ENCODE peak calls at places on chromosome 5, in five cellular contexts. One of them, this sample, is unnamed.

GRCh38 chr5:107470007-107470582 is 200.6 kb downstream of the EFNA5 start:
- DNase-seq in T-helper 2 cell: no peak
- DNase-seq in GM23248: no peak
- DNase-seq in DMS153: no peak
- DNase-seq in activated naive CD4-positive, alpha-beta T cell: no peak
- DNase-seq in this sample: no peak

GRCh38 chr5:112379541-112380325 is 39.3 kb downstream of the EPB41L4A start:
- DNase-seq in T-helper 2 cell: no peak
- DNase-seq in activated naive CD4-positive, alpha-beta T cell: no peak
- DNase-seq in GM23248: no peak
- DNase-seq in DMS153: no peak
- DNase-seq in this sample: no peak

GRCh38 chr5:150497274-150497988 is 10.5 kb upstream of the NDST1 start:
- DNase-seq in GM23248: peak
- DNase-seq in DMS153: peak
- DNase-seq in T-helper 2 cell: no peak
- DNase-seq in activated naive CD4-positive, alpha-beta T cell: no peak
- DNase-seq in this sample: no peak

GRCh38 chr5:147485046-147485445 is 24.8 kb downstream of the DPYSL3 start:
- DNase-seq in activated naive CD4-positive, alpha-beta T cell: no peak
- DNase-seq in DMS153: no peak
- DNase-seq in T-helper 2 cell: no peak
- DNase-seq in GM23248: peak
- DNase-seq in this sample: no peak

GRCh38 chr5:93517828-93518227 is 63.2 kb downstream of the NR2F1-AS1 start:
- DNase-seq in DMS153: no peak
- DNase-seq in activated naive CD4-positive, alpha-beta T cell: no peak
- DNase-seq in GM23248: no peak
- DNase-seq in T-helper 2 cell: no peak
- DNase-seq in this sample: no peak

GRCh38 chr5:96354237-96354636 is 78.8 kb downstream of the PCSK1 start:
- DNase-seq in activated naive CD4-positive, alpha-beta T cell: no peak
- DNase-seq in DMS153: no peak
- DNase-seq in GM23248: no peak
- DNase-seq in T-helper 2 cell: no peak
- DNase-seq in this sample: no peak

GRCh38 chr5:55502759-55503158 is 32.0 kb downstream of the PLPP1 start:
- DNase-seq in T-helper 2 cell: no peak
- DNase-seq in DMS153: peak
- DNase-seq in GM23248: no peak
- DNase-seq in activated naive CD4-positive, alpha-beta T cell: no peak
- DNase-seq in this sample: no peak

GRCh38 chr5:127299678-127300077 is 9.1 kb downstream of the MEGF10 start:
- DNase-seq in GM23248: peak
- DNase-seq in DMS153: no peak
- DNase-seq in T-helper 2 cell: no peak
- DNase-seq in activated naive CD4-positive, alpha-beta T cell: no peak
- DNase-seq in this sample: no peak

GRCh38 chr5:14726066-14726838 is 61.7 kb downstream of the OTULIN start:
- DNase-seq in DMS153: no peak
- DNase-seq in T-helper 2 cell: no peak
- DNase-seq in GM23248: peak
- DNase-seq in activated naive CD4-positive, alpha-beta T cell: no peak
- DNase-seq in this sample: no peak

GRCh38 chr5:115389074-115389798 is 92.8 kb upstream of the CCDC112 start:
- DNase-seq in DMS153: no peak
- DNase-seq in GM23248: peak
- DNase-seq in activated naive CD4-positive, alpha-beta T cell: no peak
- DNase-seq in T-helper 2 cell: no peak
- DNase-seq in this sample: no peak

GRCh38 chr5:164214698-164215097 is 709.3 kb downstream of the MAT2B start:
- DNase-seq in DMS153: no peak
- DNase-seq in GM23248: no peak
- DNase-seq in T-helper 2 cell: no peak
- DNase-seq in activated naive CD4-positive, alpha-beta T cell: no peak
- DNase-seq in this sample: no peak

GRCh38 chr5:151020304-151021031 is at the start of gene GPX3:
- DNase-seq in activated naive CD4-positive, alpha-beta T cell: no peak
- DNase-seq in T-helper 2 cell: peak
- DNase-seq in GM23248: peak
- DNase-seq in DMS153: peak
- DNase-seq in this sample: no peak

GRCh38 chr5:154829589-154830218 is 20.7 kb downstream of the FAXDC2 start:
- DNase-seq in T-helper 2 cell: peak
- DNase-seq in DMS153: peak
- DNase-seq in GM23248: peak
- DNase-seq in activated naive CD4-positive, alpha-beta T cell: no peak
- DNase-seq in this sample: no peak

GRCh38 chr5:170641589-170642031 is 137.8 kb downstream of the KCNIP1 start:
- DNase-seq in T-helper 2 cell: no peak
- DNase-seq in activated naive CD4-positive, alpha-beta T cell: no peak
- DNase-seq in GM23248: no peak
- DNase-seq in DMS153: no peak
- DNase-seq in this sample: no peak

GRCh38 chr5:123937230-123937629 is 425.3 kb downstream of the CSNK1G3 start:
- DNase-seq in GM23248: peak
- DNase-seq in activated naive CD4-positive, alpha-beta T cell: no peak
- DNase-seq in DMS153: peak
- DNase-seq in T-helper 2 cell: peak
- DNase-seq in this sample: no peak

GRCh38 chr5:169121631-169122420 is 179.1 kb downstream of the SLIT3 start:
- DNase-seq in T-helper 2 cell: no peak
- DNase-seq in DMS153: no peak
- DNase-seq in GM23248: peak
- DNase-seq in activated naive CD4-positive, alpha-beta T cell: no peak
- DNase-seq in this sample: no peak

GRCh38 chr5:101390317-101390908 is 487.3 kb upstream of the ST8SIA4 start:
- DNase-seq in activated naive CD4-positive, alpha-beta T cell: no peak
- DNase-seq in DMS153: peak
- DNase-seq in T-helper 2 cell: peak
- DNase-seq in GM23248: peak
- DNase-seq in this sample: no peak

GRCh38 chr5:38816083-38817030 is 29.5 kb upstream of the OSMR start:
- DNase-seq in activated naive CD4-positive, alpha-beta T cell: no peak
- DNase-seq in T-helper 2 cell: no peak
- DNase-seq in GM23248: no peak
- DNase-seq in DMS153: no peak
- DNase-seq in this sample: no peak

GRCh38 chr5:160209917-160210316 is 19.4 kb upstream of the FABP6 start:
- DNase-seq in GM23248: no peak
- DNase-seq in activated naive CD4-positive, alpha-beta T cell: no peak
- DNase-seq in DMS153: no peak
- DNase-seq in T-helper 2 cell: no peak
- DNase-seq in this sample: no peak

GRCh38 chr5:152221721-152222629 is 183.1 kb downstream of the NMUR2 start:
- DNase-seq in DMS153: no peak
- DNase-seq in T-helper 2 cell: no peak
- DNase-seq in GM23248: no peak
- DNase-seq in activated naive CD4-positive, alpha-beta T cell: no peak
- DNase-seq in this sample: no peak

GRCh38 chr5:126446498-126447224 is 23.5 kb downstream of the GRAMD2B start:
- DNase-seq in GM23248: peak
- DNase-seq in T-helper 2 cell: peak
- DNase-seq in activated naive CD4-positive, alpha-beta T cell: no peak
- DNase-seq in DMS153: no peak
- DNase-seq in this sample: no peak

GRCh38 chr5:127038550-127038949 is 8.2 kb upstream of the MARCHF3 start:
- DNase-seq in DMS153: no peak
- DNase-seq in activated naive CD4-positive, alpha-beta T cell: no peak
- DNase-seq in GM23248: no peak
- DNase-seq in T-helper 2 cell: no peak
- DNase-seq in this sample: no peak

GRCh38 chr5:158513490-158514301 is 586.0 kb downstream of the EBF1 start:
- DNase-seq in T-helper 2 cell: peak
- DNase-seq in GM23248: peak
- DNase-seq in activated naive CD4-positive, alpha-beta T cell: no peak
- DNase-seq in DMS153: no peak
- DNase-seq in this sample: no peak

GRCh38 chr5:38342261-38342660 is 83.9 kb downstream of the EGFLAM start:
- DNase-seq in activated naive CD4-positive, alpha-beta T cell: no peak
- DNase-seq in DMS153: no peak
- DNase-seq in GM23248: no peak
- DNase-seq in T-helper 2 cell: no peak
- DNase-seq in this sample: no peak

GRCh38 chr5:157745041-157745456 is 1.5 kb downstream of the LSM11 start:
- DNase-seq in activated naive CD4-positive, alpha-beta T cell: no peak
- DNase-seq in GM23248: no peak
- DNase-seq in DMS153: no peak
- DNase-seq in T-helper 2 cell: no peak
- DNase-seq in this sample: no peak

GRCh38 chr5:27810458-27810857 is 772.1 kb upstream of the CDH9 start:
- DNase-seq in T-helper 2 cell: no peak
- DNase-seq in GM23248: no peak
- DNase-seq in DMS153: no peak
- DNase-seq in activated naive CD4-positive, alpha-beta T cell: no peak
- DNase-seq in this sample: no peak

GRCh38 chr5:204462-204861 is 13.2 kb downstream of the LRRC14B start:
- DNase-seq in GM23248: no peak
- DNase-seq in activated naive CD4-positive, alpha-beta T cell: no peak
- DNase-seq in T-helper 2 cell: no peak
- DNase-seq in DMS153: no peak
- DNase-seq in this sample: no peak

GRCh38 chr5:29654990-29655389 is 1538.5 kb upstream of the CDH6 start:
- DNase-seq in GM23248: no peak
- DNase-seq in T-helper 2 cell: no peak
- DNase-seq in activated naive CD4-positive, alpha-beta T cell: no peak
- DNase-seq in DMS153: no peak
- DNase-seq in this sample: no peak

This sample was measured in effector memory CD4-positive, alpha-beta T cell.